ENCODE peak calls at places on chromosomes 12 and 14, in seven cellular contexts. One of them, this sample, is unnamed.

GRCh38 chr12:77116277-77116676 is 50.9 kb upstream of the E2F7 start:
- DNase-seq in cardiac muscle cell: peak; percentile 22
- DNase-seq in fibroblast of lung: peak; percentile 80
- DNase-seq in AG04450: no peak
- DNase-seq in psoas muscle: no peak
- DNase-seq in foreskin fibroblast: peak; percentile 77
- DNase-seq in ovary: no peak
- DNase-seq in this sample: peak; percentile 49

GRCh38 chr12:123344086-123344485 is 20.6 kb downstream of the SBNO1 start:
- DNase-seq in cardiac muscle cell: no peak
- DNase-seq in fibroblast of lung: no peak
- DNase-seq in AG04450: no peak
- DNase-seq in psoas muscle: no peak
- DNase-seq in foreskin fibroblast: no peak
- DNase-seq in ovary: peak; percentile 56
- DNase-seq in this sample: no peak

GRCh38 chr14:105187935-105188524 is 6.9 kb upstream of the NUDT14 start:
- DNase-seq in cardiac muscle cell: no peak
- DNase-seq in fibroblast of lung: no peak
- DNase-seq in AG04450: no peak
- DNase-seq in psoas muscle: no peak
- DNase-seq in foreskin fibroblast: no peak
- DNase-seq in ovary: no peak
- DNase-seq in this sample: no peak

GRCh38 chr14:92481386-92481785 is 32.2 kb upstream of the RIN3 start:
- DNase-seq in cardiac muscle cell: peak; percentile 67
- DNase-seq in fibroblast of lung: peak; percentile 62
- DNase-seq in AG04450: no peak
- DNase-seq in psoas muscle: no peak
- DNase-seq in foreskin fibroblast: peak; percentile 57
- DNase-seq in ovary: no peak
- DNase-seq in this sample: no peak

GRCh38 chr14:52356025-52356424 is 41.9 kb downstream of the PTGER2 start:
- DNase-seq in cardiac muscle cell: no peak
- DNase-seq in fibroblast of lung: peak; percentile 20
- DNase-seq in AG04450: no peak
- DNase-seq in psoas muscle: no peak
- DNase-seq in foreskin fibroblast: peak; percentile 39
- DNase-seq in ovary: no peak
- DNase-seq in this sample: no peak

GRCh38 chr12:1851126-1851791 is 30.9 kb downstream of the LRTM2 start:
- DNase-seq in cardiac muscle cell: peak; percentile 74
- DNase-seq in fibroblast of lung: peak; percentile 88
- DNase-seq in AG04450: peak; percentile 8
- DNase-seq in psoas muscle: no peak
- DNase-seq in foreskin fibroblast: peak; percentile 58
- DNase-seq in ovary: no peak
- DNase-seq in this sample: peak; percentile 14

GRCh38 chr12:110780448-110780847 is 37.8 kb upstream of the PPP1CC start:
- DNase-seq in cardiac muscle cell: no peak
- DNase-seq in fibroblast of lung: no peak
- DNase-seq in AG04450: no peak
- DNase-seq in psoas muscle: no peak
- DNase-seq in foreskin fibroblast: no peak
- DNase-seq in ovary: no peak
- DNase-seq in this sample: no peak

GRCh38 chr14:72104011-72104613 is 171.9 kb downstream of the RGS6 start:
- DNase-seq in cardiac muscle cell: no peak
- DNase-seq in fibroblast of lung: no peak
- DNase-seq in AG04450: no peak
- DNase-seq in psoas muscle: no peak
- DNase-seq in foreskin fibroblast: no peak
- DNase-seq in ovary: no peak
- DNase-seq in this sample: no peak

GRCh38 chr12:128903231-128903630 is 50.0 kb downstream of the GLT1D1 start:
- DNase-seq in cardiac muscle cell: no peak
- DNase-seq in fibroblast of lung: no peak
- DNase-seq in AG04450: no peak
- DNase-seq in psoas muscle: no peak
- DNase-seq in foreskin fibroblast: no peak
- DNase-seq in ovary: no peak
- DNase-seq in this sample: no peak

GRCh38 chr14:58978336-58978735 is 210.1 kb upstream of the DAAM1 start:
- DNase-seq in cardiac muscle cell: peak; percentile 88
- DNase-seq in fibroblast of lung: peak; percentile 53
- DNase-seq in AG04450: no peak
- DNase-seq in psoas muscle: no peak
- DNase-seq in foreskin fibroblast: peak; percentile 4
- DNase-seq in ovary: peak; percentile 54
- DNase-seq in this sample: no peak

GRCh38 chr14:102234331-102235264 is 70.4 kb downstream of the MOK start:
- DNase-seq in cardiac muscle cell: peak; percentile 55
- DNase-seq in fibroblast of lung: peak; percentile 11
- DNase-seq in AG04450: no peak
- DNase-seq in psoas muscle: no peak
- DNase-seq in foreskin fibroblast: no peak
- DNase-seq in ovary: no peak
- DNase-seq in this sample: no peak
- H3K4me3 ChIP-seq in cardiac muscle cell: no peak overlapping the region
- H3K4me3 ChIP-seq in fibroblast of lung: no peak overlapping the region
- H3K4me3 ChIP-seq in AG04450: peak overlapping the region; percentile 17
- H3K4me3 ChIP-seq in psoas muscle: peak overlapping the region; percentile 18
- H3K4me3 ChIP-seq in foreskin fibroblast: no peak overlapping the region
- H3K4me3 ChIP-seq in ovary: peak overlapping the region; percentile 5
- H3K4me3 ChIP-seq in this sample: no peak overlapping the region

DNA sequence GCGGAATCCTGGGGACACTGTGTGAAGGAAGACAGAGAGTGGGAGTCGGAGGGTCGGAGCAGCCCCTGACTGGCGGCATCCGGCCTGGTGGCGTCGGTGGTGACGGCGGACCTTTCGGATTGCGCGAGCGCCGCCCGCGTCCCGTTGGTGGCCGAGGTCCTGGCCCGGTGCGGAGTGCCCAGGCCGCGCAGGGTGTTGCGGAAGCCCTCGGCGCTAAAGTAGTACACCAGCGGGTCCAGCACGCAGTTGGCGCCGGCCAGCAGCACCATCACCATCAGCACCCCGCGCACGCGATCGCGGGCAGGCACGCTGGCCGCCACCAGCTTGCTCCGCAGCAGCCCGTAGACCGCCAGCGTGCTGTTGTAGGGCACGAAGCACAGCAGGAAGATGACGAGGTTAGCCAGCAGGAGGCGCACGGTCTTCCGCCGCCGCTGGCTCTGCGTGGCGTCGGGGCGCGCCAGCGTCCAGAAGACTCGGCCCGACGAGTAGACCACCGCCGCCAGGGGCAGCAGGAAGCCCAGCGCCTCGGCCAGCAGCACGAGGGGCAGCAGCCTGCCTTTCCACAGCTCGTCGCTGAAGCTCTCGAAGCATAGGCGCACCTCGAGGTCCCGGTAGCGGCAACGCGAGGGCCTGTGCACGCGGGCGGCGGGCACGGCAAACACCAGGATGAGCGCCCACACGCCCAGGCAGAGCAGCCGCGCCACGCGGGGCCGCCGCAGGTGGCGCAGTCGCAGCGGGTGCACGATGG is 13.1 kb upstream of the CHD4 start:
- DNase-seq in cardiac muscle cell: peak; percentile 85
- DNase-seq in fibroblast of lung: peak; percentile 63
- DNase-seq in AG04450: no peak
- DNase-seq in psoas muscle: peak; percentile 39
- DNase-seq in foreskin fibroblast: peak; percentile 76
- DNase-seq in ovary: no peak
- DNase-seq in this sample: no peak
- TF ChIP-seq CTCF in cardiac muscle cell: peak; percentile 70
- TF ChIP-seq CTCF in fibroblast of lung: peak; percentile 28
- TF ChIP-seq CTCF in AG04450: peak; percentile 34
- TF ChIP-seq CTCF in psoas muscle: peak; percentile 38
- TF ChIP-seq CTCF in foreskin fibroblast: peak; percentile 47
- TF ChIP-seq CTCF in ovary: no peak
- TF ChIP-seq CTCF in this sample: peak; percentile 45

GRCh38 chr12:69392146-69392928 is 32.8 kb downstream of the YEATS4 start:
- DNase-seq in cardiac muscle cell: no peak
- DNase-seq in fibroblast of lung: peak; percentile 48
- DNase-seq in AG04450: no peak
- DNase-seq in psoas muscle: no peak
- DNase-seq in foreskin fibroblast: peak; percentile 28
- DNase-seq in ovary: no peak
- DNase-seq in this sample: no peak
- H3K4me3 ChIP-seq in cardiac muscle cell: no peak overlapping the region
- H3K4me3 ChIP-seq in fibroblast of lung: no peak overlapping the region
- H3K4me3 ChIP-seq in AG04450: no peak overlapping the region
- H3K4me3 ChIP-seq in psoas muscle: no peak overlapping the region
- H3K4me3 ChIP-seq in foreskin fibroblast: no peak overlapping the region
- H3K4me3 ChIP-seq in ovary: no peak overlapping the region
- H3K4me3 ChIP-seq in this sample: no peak overlapping the region

GRCh38 chr14:69097974-69098373 is 54.9 kb downstream of the DCAF5 start:
- DNase-seq in cardiac muscle cell: no peak
- DNase-seq in fibroblast of lung: no peak
- DNase-seq in AG04450: no peak
- DNase-seq in psoas muscle: no peak
- DNase-seq in foreskin fibroblast: no peak
- DNase-seq in ovary: no peak
- DNase-seq in this sample: no peak

GRCh38 chr14:69106451-69106850 is 46.5 kb downstream of the DCAF5 start:
- DNase-seq in cardiac muscle cell: no peak
- DNase-seq in fibroblast of lung: no peak
- DNase-seq in AG04450: no peak
- DNase-seq in psoas muscle: no peak
- DNase-seq in foreskin fibroblast: no peak
- DNase-seq in ovary: no peak
- DNase-seq in this sample: no peak

GRCh38 chr14:69105326-69105725 is 47.6 kb downstream of the DCAF5 start:
- DNase-seq in cardiac muscle cell: peak; percentile 65
- DNase-seq in fibroblast of lung: peak; percentile 92
- DNase-seq in AG04450: no peak
- DNase-seq in psoas muscle: no peak
- DNase-seq in foreskin fibroblast: peak; percentile 87
- DNase-seq in ovary: no peak
- DNase-seq in this sample: no peak

GRCh38 chr14:69096766-69097475 is 56.0 kb downstream of the DCAF5 start:
- DNase-seq in cardiac muscle cell: peak; percentile 16
- DNase-seq in fibroblast of lung: peak; percentile 28
- DNase-seq in AG04450: no peak
- DNase-seq in psoas muscle: no peak
- DNase-seq in foreskin fibroblast: no peak
- DNase-seq in ovary: no peak
- DNase-seq in this sample: no peak

DNA sequence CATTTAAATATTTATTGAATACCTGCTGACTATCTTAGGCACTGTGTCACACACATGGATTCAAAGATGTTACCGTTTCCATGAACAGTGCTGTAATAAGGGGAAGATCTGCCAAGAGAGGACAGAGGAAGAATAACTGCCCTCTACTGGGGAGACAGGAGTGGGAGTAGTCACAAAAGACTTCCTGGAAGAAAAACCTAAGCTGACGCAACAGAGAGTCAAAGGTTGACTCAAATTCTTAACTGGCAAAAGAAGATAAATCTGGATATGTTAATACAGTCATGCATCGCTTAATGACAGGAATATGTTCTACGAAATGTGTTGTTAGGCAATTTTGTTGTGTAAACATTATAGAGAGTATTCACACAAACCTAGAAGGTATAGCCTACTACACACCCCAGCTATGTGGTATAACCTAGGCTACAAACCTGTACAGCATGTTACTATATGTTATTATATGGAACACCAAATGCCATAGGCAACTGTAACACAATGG is 51.5 kb downstream of the DCAF5 start:
- DNase-seq in cardiac muscle cell: peak; percentile 92
- DNase-seq in fibroblast of lung: peak; percentile 87
- DNase-seq in AG04450: peak; percentile 55
- DNase-seq in psoas muscle: no peak
- DNase-seq in foreskin fibroblast: peak; percentile 90
- DNase-seq in ovary: no peak
- DNase-seq in this sample: no peak
- TF ChIP-seq CTCF in cardiac muscle cell: peak; percentile 83
- TF ChIP-seq CTCF in fibroblast of lung: peak; percentile 72
- TF ChIP-seq CTCF in AG04450: peak; percentile 82
- TF ChIP-seq CTCF in psoas muscle: peak; percentile 48
- TF ChIP-seq CTCF in foreskin fibroblast: peak; percentile 77
- TF ChIP-seq CTCF in ovary: peak; percentile 50
- TF ChIP-seq CTCF in this sample: peak; percentile 67